ENCODE peak calls at places on chromosomes 3 and 15, in six cellular contexts. W is mammary epithelial cell, D is HCT116, L is adipocyte, K is K562, J is fibroblast of lung. C is an unnamed sample.

GRCh38 chr3:147421184-147421912 is 12.2 kb downstream of the ZIC1 start:
- DNase-seq in W (no peak), D (no peak), L (no peak), K (no peak), J (no peak), C (no peak)

GRCh38 chr3:149019581-149019980 is 28.2 kb downstream of the GYG1 start:
- DNase-seq in W (no peak), D (no peak), L (no peak), K (no peak), J (no peak), C (no peak)

GRCh38 chr15:26391556-26392229 is 381.2 kb downstream of the GABRB3 start:
- DNase-seq in W (no peak), D (no peak), L (no peak), K (no peak), J (no peak), C (no peak)

GRCh38 chr3:71374582-71374981 is 208.9 kb downstream of the FOXP1 start:
- DNase-seq in W (no peak), D (no peak), L (no peak), K (no peak), J (no peak), C (no peak)

GRCh38 chr3:136624894-136625815 is 127.0 kb downstream of the STAG1 start:
- DNase-seq in W (peak), D (peak), L (no peak), K (no peak), J (no peak), C (peak)

GRCh38 chr15:48641416-48641815 is 4.1 kb downstream of the FBN1 start:
- DNase-seq in W (peak), D (no peak), L (peak), K (peak), J (peak), C (no peak)

GRCh38 chr15:70264014-70264492 is 166.3 kb upstream of the TLE3 start:
- DNase-seq in W (no peak), D (no peak), L (no peak), K (no peak), J (no peak), C (no peak)

GRCh38 chr3:4641863-4642262 is 148.7 kb downstream of the ITPR1 start:
- DNase-seq in W (no peak), D (no peak), L (no peak), K (no peak), J (no peak), C (no peak)

GRCh38 chr3:34808287-34808686 is 831.0 kb upstream of the ARPP21 start:
- DNase-seq in W (no peak), D (no peak), L (no peak), K (no peak), J (no peak), C (no peak)

GRCh38 chr3:53570709-53571108 is 76.3 kb downstream of the CACNA1D start:
- DNase-seq in W (peak), D (peak), L (no peak), K (no peak), J (peak), C (no peak)

GRCh38 chr15:75945953-75946352 is 42.3 kb downstream of the FBXO22 start:
- DNase-seq in W (peak), D (no peak), L (no peak), K (no peak), J (peak), C (no peak)

GRCh38 chr15:101536166-101536874 is 46.8 kb upstream of the PCSK6 start:
- DNase-seq in W (peak), D (no peak), L (no peak), K (no peak), J (no peak), C (peak)

GRCh38 chr3:125240496-125240895 is 27.9 kb upstream of the SLC12A8 start:
- DNase-seq in W (no peak), D (no peak), L (peak), K (no peak), J (peak), C (no peak)

GRCh38 chr3:157931517-157931916 is 174.7 kb downstream of the SHOX2 start:
- DNase-seq in W (no peak), D (no peak), L (no peak), K (no peak), J (no peak), C (no peak)

GRCh38 chr3:165194477-165195135 is 1.6 kb downstream of the SLITRK3 start:
- DNase-seq in W (no peak), D (no peak), L (no peak), K (no peak), J (no peak), C (no peak)

GRCh38 chr3:63523100-63523499 is 129.4 kb upstream of the SNTN start:
- DNase-seq in W (peak), D (peak), L (no peak), K (no peak), J (no peak), C (no peak)

GRCh38 chr3:24192004-24192403 is 246.9 kb downstream of the NR1D2 start:
- DNase-seq in W (no peak), D (no peak), L (no peak), K (no peak), J (no peak), C (no peak)

GRCh38 chr3:184031187-184031792 is at the start of gene HTR3D:
- DNase-seq in W (no peak), D (no peak), L (no peak), K (no peak), J (no peak), C (no peak)

GRCh38 chr15:55168350-55168974 is 28.3 kb downstream of the RSL24D1 start:
- DNase-seq in W (peak), D (peak), L (peak), K (peak), J (peak), C (peak)

GRCh38 chr3:194089357-194090177 is 46.4 kb upstream of the HES1 start:
- DNase-seq in W (peak), D (peak), L (peak), K (peak), J (peak), C (peak)

GRCh38 chr15:35013370-35013769 is 25.3 kb upstream of the ZNF770 start:
- DNase-seq in W (no peak), D (no peak), L (peak), K (no peak), J (no peak), C (no peak)

GRCh38 chr15:75089781-75090734 is 66.7 kb downstream of the PPCDC start:
- DNase-seq in W (no peak), D (no peak), L (no peak), K (peak), J (no peak), C (no peak)

GRCh38 chr3:85394424-85394823 is 435.6 kb downstream of the CADM2 start:
- DNase-seq in W (no peak), D (no peak), L (no peak), K (no peak), J (no peak), C (no peak)

GRCh38 chr3:193905993-193906396 is 230.0 kb upstream of the HES1 start:
- DNase-seq in W (no peak), D (no peak), L (no peak), K (no peak), J (peak), C (no peak)

GRCh38 chr3:10421996-10422395 is 83.4 kb downstream of the ATP2B2 start:
- DNase-seq in W (no peak), D (no peak), L (no peak), K (no peak), J (no peak), C (no peak)

GRCh38 chr3:84194032-84194431 is 764.8 kb upstream of the CADM2 start:
- DNase-seq in W (peak), D (no peak), L (no peak), K (no peak), J (no peak), C (no peak)

GRCh38 chr3:52099006-52099405 is 42.6 kb upstream of the DUSP7 start:
- DNase-seq in W (peak), D (no peak), L (no peak), K (no peak), J (no peak), C (no peak)

GRCh38 chr3:60742606-60743145 is 508.6 kb downstream of the FHIT start:
- DNase-seq in W (peak), D (no peak), L (peak), K (peak), J (peak), C (no peak)

GRCh38 chr15:90062023-90062728 is 40.1 kb downstream of the IDH2 start:
- DNase-seq in W (peak), D (no peak), L (no peak), K (peak), J (peak), C (peak)

GRCh38 chr3:86990734-86991481 is at the start of gene VGLL3:
- DNase-seq in W (peak), D (no peak), L (peak), K (no peak), J (peak), C (no peak)

GRCh38 chr3:143139786-143140185 is 20.2 kb downstream of the CHST2 start:
- DNase-seq in W (no peak), D (no peak), L (no peak), K (no peak), J (peak), C (peak)

DNA sequence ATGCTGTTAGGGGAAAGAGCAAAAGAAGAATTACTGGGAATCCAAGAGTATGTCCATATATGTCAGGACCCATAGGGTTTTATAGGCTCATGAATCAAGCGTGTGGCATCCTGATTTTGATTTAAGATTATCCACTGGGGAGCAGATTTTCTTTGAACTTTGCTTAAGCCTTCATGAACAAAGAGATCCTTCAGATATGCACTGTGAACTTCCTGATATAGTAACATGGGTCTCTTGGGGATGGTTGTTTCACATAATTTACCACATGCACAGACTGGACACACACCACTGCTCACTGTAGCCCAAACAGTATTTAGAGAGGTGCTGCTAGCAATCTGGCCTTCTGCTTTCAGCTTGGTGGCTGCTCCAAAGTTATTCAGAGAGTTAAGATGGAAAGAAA is 200.9 kb upstream of the ZPLD1 start:
- DNase-seq in W (no peak), D (no peak), L (no peak), K (no peak), J (no peak), C (no peak)
- H3K9ac ChIP-seq in W (no peak), D (no peak), L (no peak), K (no peak), J (no peak), C (no peak)

GRCh38 chr15:62208884-62209283 is 43.8 kb upstream of the C2CD4B start:
- DNase-seq in W (no peak), D (no peak), L (no peak), K (no peak), J (no peak), C (no peak)
- H3K9ac ChIP-seq in W (no peak), D (no peak), L (no peak), K (no peak), J (no peak), C (no peak)

GRCh38 chr3:99502871-99503270 is 135.5 kb upstream of the COL8A1 start:
- DNase-seq in W (no peak), D (no peak), L (no peak), K (no peak), J (peak), C (no peak)
- H3K9ac ChIP-seq in W (no peak), D (no peak), L (peak), K (no peak), J (no peak), C (no peak)

GRCh38 chr15:57310876-57311275 is 65.4 kb upstream of the CGNL1 start:
- DNase-seq in W (no peak), D (no peak), L (no peak), K (no peak), J (no peak), C (no peak)

GRCh38 chr15:57312006-57312322 is 64.3 kb upstream of the CGNL1 start:
- DNase-seq in W (no peak), D (no peak), L (no peak), K (no peak), J (no peak), C (no peak)

GRCh38 chr15:57316451-57316850 is 59.9 kb upstream of the CGNL1 start:
- DNase-seq in W (no peak), D (no peak), L (no peak), K (no peak), J (no peak), C (no peak)

GRCh38 chr15:57313134-57313483 is 63.2 kb upstream of the CGNL1 start:
- DNase-seq in W (no peak), D (no peak), L (no peak), K (no peak), J (no peak), C (no peak)

DNA sequence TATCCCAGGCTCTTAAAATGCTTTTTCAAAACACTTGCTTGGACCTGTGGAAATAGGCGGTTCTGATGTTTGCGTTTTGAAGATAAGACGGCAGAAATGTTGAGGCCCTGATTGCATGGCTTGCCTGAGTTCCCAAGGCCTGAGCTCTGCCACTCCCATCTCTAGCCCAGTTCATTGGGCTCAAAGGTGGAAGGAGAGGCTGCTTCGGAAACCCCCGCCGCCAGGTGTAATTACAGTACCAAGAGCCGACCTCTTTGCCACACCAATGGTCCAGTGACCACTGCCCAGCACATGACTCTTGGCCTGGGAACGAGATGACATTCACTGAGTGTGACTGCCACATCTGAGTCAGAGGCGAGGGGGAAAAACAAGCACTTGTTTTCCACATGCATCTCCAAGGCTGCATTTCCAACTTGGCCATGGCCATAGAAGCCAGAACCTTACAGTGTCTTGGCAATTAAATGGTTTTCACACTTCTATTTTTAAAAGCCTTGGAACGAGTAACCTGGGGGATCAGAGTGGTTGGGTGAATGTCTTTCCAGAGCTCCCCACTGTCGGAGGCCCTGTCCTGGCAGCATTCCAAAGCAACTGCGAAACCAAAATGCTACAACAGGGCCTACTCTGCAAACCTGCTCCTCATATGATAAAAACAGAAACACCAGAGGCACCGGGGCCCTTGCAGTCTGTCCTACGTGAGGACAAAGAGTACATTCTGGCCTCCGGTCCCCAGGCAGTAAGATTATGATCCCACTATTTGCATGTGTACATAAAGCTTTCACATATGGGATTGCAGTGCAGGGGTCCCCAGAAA is 63.8 kb upstream of the CGNL1 start:
- DNase-seq in W (no peak), D (no peak), L (no peak), K (peak), J (no peak), C (no peak)
- H3K9ac ChIP-seq in W (no peak), D (no peak), L (no peak), K (peak), J (no peak), C (no peak)

GRCh38 chr3:7333125-7333524 is 472.2 kb downstream of the GRM7 start:
- DNase-seq in W (no peak), D (no peak), L (no peak), K (no peak), J (no peak), C (no peak)
- H3K9ac ChIP-seq in W (no peak), D (no peak), L (no peak), K (no peak), J (no peak), C (no peak)

GRCh38 chr15:84669726-84670125 is 11.7 kb upstream of the NMB start:
- DNase-seq in W (no peak), D (no peak), L (no peak), K (no peak), J (no peak), C (no peak)

GRCh38 chr15:84668221-84668982 is 10.4 kb upstream of the NMB start:
- DNase-seq in W (no peak), D (no peak), L (no peak), K (no peak), J (no peak), C (no peak)

GRCh38 chr15:84666373-84666772 is 8.4 kb upstream of the NMB start:
- DNase-seq in W (no peak), D (no peak), L (peak), K (no peak), J (no peak), C (no peak)

DNA sequence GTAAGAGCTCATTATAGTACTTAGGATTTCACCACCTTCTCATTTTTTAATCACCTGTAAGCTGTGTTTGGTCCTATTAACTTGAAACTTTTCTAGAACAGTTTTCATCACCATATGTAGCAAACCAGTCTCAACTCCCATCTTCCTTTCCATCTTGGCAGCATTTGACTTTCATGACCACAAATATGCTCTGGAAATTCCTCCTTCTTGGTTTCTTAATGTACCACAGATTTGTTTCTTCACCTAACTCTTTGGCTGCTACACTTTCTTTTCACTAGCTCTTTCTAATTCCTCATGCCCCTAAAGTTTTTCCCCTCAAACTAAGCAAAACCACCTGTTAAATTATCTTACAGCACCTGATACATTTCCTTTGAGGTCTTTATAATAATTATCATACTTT is 13.2 kb upstream of the NMB start:
- DNase-seq in W (peak), D (no peak), L (peak), K (no peak), J (peak), C (no peak)
- H3K9ac ChIP-seq in W (no peak), D (no peak), L (peak), K (no peak), J (no peak), C (no peak)

GRCh38 chr15:60003243-60004018 is 680 bp upstream of the FOXB1 start:
- DNase-seq in W (no peak), D (no peak), L (no peak), K (no peak), J (no peak), C (no peak)

GRCh38 chr15:60005352-60006202 is 1.5 kb downstream of the FOXB1 start:
- DNase-seq in W (no peak), D (no peak), L (no peak), K (no peak), J (no peak), C (no peak)

GRCh38 chr15:60006203-60006782 is 2.2 kb downstream of the FOXB1 start:
- DNase-seq in W (peak), D (no peak), L (peak), K (peak), J (peak), C (no peak)

GRCh38 chr15:60004019-60004845 is at the start of gene FOXB1:
- DNase-seq in W (no peak), D (no peak), L (no peak), K (no peak), J (no peak), C (no peak)

GRCh38 chr15:60004846-60005351 is 788 bp downstream of the FOXB1 start:
- DNase-seq in W (no peak), D (no peak), L (no peak), K (no peak), J (peak), C (no peak)
- H3K9ac ChIP-seq in W (no peak), D (no peak), L (no peak), K (no peak), J (no peak), C (no peak)

GRCh38 chr3:123027292-123028232 is at the start of gene SEMA5B:
- DNase-seq in W (peak), D (no peak), L (peak), K (peak), J (no peak), C (no peak)
- H3K9ac ChIP-seq in W (no peak), D (peak), L (peak), K (no peak), J (no peak), C (peak)